ENCODE peak calls at places on chromosomes 1 and 21, in eight cellular contexts. One of them, this sample, is unnamed.

GRCh38 chr21:31696424-31696823 is 35.5 kb downstream of the SCAF4 start:
- DNase-seq in kidney: no peak
- DNase-seq in ureter: no peak
- DNase-seq in left ventricle myocardium superior: no peak
- DNase-seq in HuH-7.5: no peak
- DNase-seq in activated T-cell treated with anti-CD3 and anti-CD28 coated beads, Interleukin-2, amount 50 U/mL, for 48 hours: no peak
- DNase-seq in GM19239: no peak
- DNase-seq in CD8-positive, alpha-beta T cell: no peak
- DNase-seq in this sample: no peak

GRCh38 chr1:229034246-229034645 is 236.7 kb upstream of the RAB4A start:
- DNase-seq in ureter: no peak
- DNase-seq in CD8-positive, alpha-beta T cell: no peak
- DNase-seq in kidney: no peak
- DNase-seq in left ventricle myocardium superior: no peak
- DNase-seq in GM19239: no peak
- DNase-seq in activated T-cell treated with anti-CD3 and anti-CD28 coated beads, Interleukin-2, amount 50 U/mL, for 48 hours: no peak
- DNase-seq in HuH-7.5: no peak
- DNase-seq in this sample: no peak

GRCh38 chr1:152501704-152502103 is 8.9 kb upstream of the LCE5A start:
- DNase-seq in kidney: no peak
- DNase-seq in CD8-positive, alpha-beta T cell: no peak
- DNase-seq in left ventricle myocardium superior: no peak
- DNase-seq in activated T-cell treated with anti-CD3 and anti-CD28 coated beads, Interleukin-2, amount 50 U/mL, for 48 hours: no peak
- DNase-seq in HuH-7.5: no peak
- DNase-seq in GM19239: no peak
- DNase-seq in ureter: no peak
- DNase-seq in this sample: no peak

GRCh38 chr1:48673725-48674124 is 103.0 kb downstream of the BEND5 start:
- DNase-seq in left ventricle myocardium superior: no peak
- DNase-seq in CD8-positive, alpha-beta T cell: no peak
- DNase-seq in GM19239: no peak
- DNase-seq in activated T-cell treated with anti-CD3 and anti-CD28 coated beads, Interleukin-2, amount 50 U/mL, for 48 hours: no peak
- DNase-seq in kidney: no peak
- DNase-seq in ureter: no peak
- DNase-seq in HuH-7.5: peak
- DNase-seq in this sample: no peak

GRCh38 chr1:2347907-2348306 is 43.4 kb downstream of the MORN1 start:
- DNase-seq in CD8-positive, alpha-beta T cell: no peak
- DNase-seq in kidney: peak
- DNase-seq in left ventricle myocardium superior: no peak
- DNase-seq in ureter: no peak
- DNase-seq in activated T-cell treated with anti-CD3 and anti-CD28 coated beads, Interleukin-2, amount 50 U/mL, for 48 hours: no peak
- DNase-seq in GM19239: no peak
- DNase-seq in HuH-7.5: no peak
- DNase-seq in this sample: no peak

GRCh38 chr1:151540021-151540981 is at the start of gene TUFT1:
- DNase-seq in CD8-positive, alpha-beta T cell: peak
- DNase-seq in GM19239: peak
- DNase-seq in kidney: peak
- DNase-seq in ureter: peak
- DNase-seq in HuH-7.5: peak
- DNase-seq in left ventricle myocardium superior: peak
- DNase-seq in activated T-cell treated with anti-CD3 and anti-CD28 coated beads, Interleukin-2, amount 50 U/mL, for 48 hours: peak
- DNase-seq in this sample: peak

GRCh38 chr1:241674805-241675384 is 22.8 kb downstream of the WDR64 start:
- DNase-seq in CD8-positive, alpha-beta T cell: no peak
- DNase-seq in kidney: no peak
- DNase-seq in HuH-7.5: no peak
- DNase-seq in activated T-cell treated with anti-CD3 and anti-CD28 coated beads, Interleukin-2, amount 50 U/mL, for 48 hours: no peak
- DNase-seq in GM19239: no peak
- DNase-seq in left ventricle myocardium superior: no peak
- DNase-seq in ureter: no peak
- DNase-seq in this sample: no peak

GRCh38 chr1:51877434-51878306 is 857 bp downstream of the NRDC start:
- DNase-seq in ureter: no peak
- DNase-seq in kidney: no peak
- DNase-seq in activated T-cell treated with anti-CD3 and anti-CD28 coated beads, Interleukin-2, amount 50 U/mL, for 48 hours: no peak
- DNase-seq in GM19239: no peak
- DNase-seq in left ventricle myocardium superior: no peak
- DNase-seq in CD8-positive, alpha-beta T cell: peak
- DNase-seq in HuH-7.5: no peak
- DNase-seq in this sample: no peak

GRCh38 chr1:204826970-204827369 is 43.7 kb upstream of the NFASC start:
- DNase-seq in activated T-cell treated with anti-CD3 and anti-CD28 coated beads, Interleukin-2, amount 50 U/mL, for 48 hours: peak
- DNase-seq in GM19239: peak
- DNase-seq in CD8-positive, alpha-beta T cell: no peak
- DNase-seq in kidney: no peak
- DNase-seq in HuH-7.5: peak
- DNase-seq in ureter: no peak
- DNase-seq in left ventricle myocardium superior: no peak
- DNase-seq in this sample: no peak

GRCh38 chr1:228084325-228084724 is 1.8 kb downstream of the ARF1 start:
- DNase-seq in kidney: no peak
- DNase-seq in HuH-7.5: no peak
- DNase-seq in GM19239: no peak
- DNase-seq in ureter: no peak
- DNase-seq in left ventricle myocardium superior: no peak
- DNase-seq in CD8-positive, alpha-beta T cell: no peak
- DNase-seq in activated T-cell treated with anti-CD3 and anti-CD28 coated beads, Interleukin-2, amount 50 U/mL, for 48 hours: no peak
- DNase-seq in this sample: no peak

GRCh38 chr1:97160796-97161195 is 439.2 kb downstream of the PTBP2 start:
- DNase-seq in CD8-positive, alpha-beta T cell: no peak
- DNase-seq in left ventricle myocardium superior: no peak
- DNase-seq in kidney: no peak
- DNase-seq in activated T-cell treated with anti-CD3 and anti-CD28 coated beads, Interleukin-2, amount 50 U/mL, for 48 hours: no peak
- DNase-seq in HuH-7.5: no peak
- DNase-seq in ureter: no peak
- DNase-seq in GM19239: no peak
- DNase-seq in this sample: no peak

GRCh38 chr21:38165466-38166213 is 91.2 kb upstream of the KCNJ15 start:
- DNase-seq in activated T-cell treated with anti-CD3 and anti-CD28 coated beads, Interleukin-2, amount 50 U/mL, for 48 hours: no peak
- DNase-seq in ureter: no peak
- DNase-seq in HuH-7.5: no peak
- DNase-seq in kidney: no peak
- DNase-seq in GM19239: no peak
- DNase-seq in CD8-positive, alpha-beta T cell: no peak
- DNase-seq in left ventricle myocardium superior: no peak
- DNase-seq in this sample: no peak

GRCh38 chr1:242189591-242189990 is 190.7 kb upstream of the MAP1LC3C start:
- DNase-seq in ureter: no peak
- DNase-seq in left ventricle myocardium superior: no peak
- DNase-seq in kidney: no peak
- DNase-seq in CD8-positive, alpha-beta T cell: no peak
- DNase-seq in GM19239: no peak
- DNase-seq in activated T-cell treated with anti-CD3 and anti-CD28 coated beads, Interleukin-2, amount 50 U/mL, for 48 hours: no peak
- DNase-seq in HuH-7.5: no peak
- DNase-seq in this sample: no peak